ENCODE peak calls at places on chromosomes 2 and 18, in four cellular contexts. B is lower lobe of right lung, W is lung, V is hepatocyte. C is an unnamed sample.

GRCh38 chr2:21117688-21118087 is 6.1 kb upstream of the TDRD15 start:
- DNase-seq in B (no peak), V (no peak), W (no peak), C (no peak)

GRCh38 chr18:35477497-35477896 is 20.3 kb downstream of the INO80C start:
- DNase-seq in B (no peak), W (no peak), V (no peak), C (no peak)

GRCh38 chr2:50851891-50852290 is 180.0 kb downstream of the NRXN1 start:
- DNase-seq in B (no peak), W (no peak), V (no peak), C (no peak)

GRCh38 chr2:131584940-131585339 is 57.3 kb downstream of the CCDC74A start:
- DNase-seq in V (no peak), W (no peak), B (peak), C (no peak)

GRCh38 chr2:168697668-168698121 is 104.7 kb upstream of the NOSTRIN start:
- DNase-seq in B (no peak), V (peak), W (no peak), C (no peak)

GRCh38 chr2:157779794-157780193 is 96.3 kb downstream of the ACVR1 start:
- DNase-seq in W (no peak), B (no peak), V (no peak), C (no peak)

GRCh38 chr2:130370490-130370889 is 14.6 kb downstream of the PTPN18 start:
- DNase-seq in W (no peak), B (no peak), V (no peak), C (peak)

GRCh38 chr2:239574434-239575156 is 173.8 kb upstream of the HDAC4 start:
- DNase-seq in W (no peak), V (peak), B (peak), C (no peak)

GRCh38 chr18:49618741-49619392 is 57.0 kb downstream of the LIPG start:
- DNase-seq in V (peak), B (no peak), W (no peak), C (no peak)

GRCh38 chr18:77676901-77677300 is 427.3 kb downstream of the GALR1 start:
- DNase-seq in W (no peak), B (no peak), V (no peak), C (no peak)

GRCh38 chr2:72035518-72036172 is 112.0 kb downstream of the CYP26B1 start:
- DNase-seq in W (peak), B (no peak), V (no peak), C (no peak)

GRCh38 chr2:195626507-195626906 is 30.5 kb upstream of the SLC39A10 start:
- DNase-seq in B (no peak), V (no peak), W (no peak), C (no peak)

GRCh38 chr2:216626875-216627245 is 6.4 kb upstream of the IGFBP2 start:
- DNase-seq in V (no peak), W (no peak), B (no peak), C (no peak)

GRCh38 chr2:217414429-217414828 is 554.6 kb upstream of the TNP1 start:
- DNase-seq in B (no peak), W (no peak), V (no peak), C (no peak)

GRCh38 chr2:70036290-70036689 is 51.0 kb upstream of the PCBP1 start:
- DNase-seq in V (no peak), W (no peak), B (no peak), C (no peak)

GRCh38 chr18:13423352-13423751 is 204.8 kb downstream of the LDLRAD4 start:
- DNase-seq in W (no peak), B (no peak), V (no peak), C (no peak)

GRCh38 chr2:108447947-108448677 is 894 bp upstream of the GCC2 start:
- DNase-seq in V (no peak), B (no peak), W (peak), C (no peak)

GRCh38 chr18:1578505-1578904 is 673.8 kb downstream of the ADCYAP1 start:
- DNase-seq in V (no peak), W (no peak), B (no peak), C (no peak)

GRCh38 chr2:26401739-26402541 is at the start of gene DRC1:
- DNase-seq in V (peak), B (peak), W (peak), C (no peak)

GRCh38 chr2:479505-480161 is 191.7 kb upstream of the ALKAL2 start:
- DNase-seq in W (no peak), B (no peak), V (no peak), C (no peak)

GRCh38 chr2:45852450-45853150 is 201.1 kb downstream of the PRKCE start:
- DNase-seq in V (no peak), W (no peak), B (no peak), C (no peak)

GRCh38 chr2:47179325-47179724 is 24.2 kb upstream of the STPG4 start:
- DNase-seq in W (no peak), V (no peak), B (no peak), C (no peak)

GRCh38 chr18:12630136-12630535 is 27.8 kb downstream of the SPIRE1 start:
- DNase-seq in V (no peak), W (no peak), B (no peak), C (no peak)

GRCh38 chr18:75005622-75006021 is 203.3 kb downstream of the PTGR3 start:
- DNase-seq in V (no peak), W (no peak), B (no peak), C (no peak)

GRCh38 chr2:130869441-130870160 is 32.9 kb downstream of the ARHGEF4 start:
- DNase-seq in B (no peak), W (no peak), V (no peak), C (no peak)

GRCh38 chr2:154490540-154490939 is 208.0 kb upstream of the KCNJ3 start:
- DNase-seq in B (no peak), W (no peak), V (no peak), C (no peak)

GRCh38 chr18:67677489-67677888 is 161.0 kb upstream of the DSEL start:
- DNase-seq in B (no peak), W (no peak), V (no peak), C (no peak)

GRCh38 chr18:67672719-67673118 is 156.2 kb upstream of the DSEL start:
- DNase-seq in V (no peak), W (no peak), B (no peak), C (no peak)

GRCh38 chr18:67669993-67670671 is 153.6 kb upstream of the DSEL start:
- DNase-seq in V (no peak), W (no peak), B (no peak), C (no peak)

DNA sequence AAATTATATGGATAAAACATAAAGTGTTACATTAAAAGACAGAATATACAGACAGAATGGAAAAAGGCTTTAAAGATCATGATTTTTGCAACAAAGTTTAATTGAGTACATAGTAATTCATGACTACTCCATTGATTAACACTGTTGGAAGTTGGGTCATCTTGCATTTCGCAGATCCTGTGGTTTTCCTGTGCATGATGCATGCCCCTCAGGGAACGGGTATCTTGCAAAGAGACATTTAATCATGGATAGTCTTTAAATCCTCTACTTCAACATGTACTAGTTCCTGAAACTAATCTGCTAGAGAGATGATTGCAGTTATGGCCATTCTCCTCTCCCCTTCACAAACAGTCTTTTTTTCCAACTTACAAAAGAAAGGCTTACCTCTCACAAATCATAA is 155.6 kb upstream of the DSEL start:
- DNase-seq in B (no peak), V (no peak), W (no peak), C (no peak)
- H3K4me3 ChIP-seq in B (no peak), V (no peak), W (no peak), C (no peak)

DNA sequence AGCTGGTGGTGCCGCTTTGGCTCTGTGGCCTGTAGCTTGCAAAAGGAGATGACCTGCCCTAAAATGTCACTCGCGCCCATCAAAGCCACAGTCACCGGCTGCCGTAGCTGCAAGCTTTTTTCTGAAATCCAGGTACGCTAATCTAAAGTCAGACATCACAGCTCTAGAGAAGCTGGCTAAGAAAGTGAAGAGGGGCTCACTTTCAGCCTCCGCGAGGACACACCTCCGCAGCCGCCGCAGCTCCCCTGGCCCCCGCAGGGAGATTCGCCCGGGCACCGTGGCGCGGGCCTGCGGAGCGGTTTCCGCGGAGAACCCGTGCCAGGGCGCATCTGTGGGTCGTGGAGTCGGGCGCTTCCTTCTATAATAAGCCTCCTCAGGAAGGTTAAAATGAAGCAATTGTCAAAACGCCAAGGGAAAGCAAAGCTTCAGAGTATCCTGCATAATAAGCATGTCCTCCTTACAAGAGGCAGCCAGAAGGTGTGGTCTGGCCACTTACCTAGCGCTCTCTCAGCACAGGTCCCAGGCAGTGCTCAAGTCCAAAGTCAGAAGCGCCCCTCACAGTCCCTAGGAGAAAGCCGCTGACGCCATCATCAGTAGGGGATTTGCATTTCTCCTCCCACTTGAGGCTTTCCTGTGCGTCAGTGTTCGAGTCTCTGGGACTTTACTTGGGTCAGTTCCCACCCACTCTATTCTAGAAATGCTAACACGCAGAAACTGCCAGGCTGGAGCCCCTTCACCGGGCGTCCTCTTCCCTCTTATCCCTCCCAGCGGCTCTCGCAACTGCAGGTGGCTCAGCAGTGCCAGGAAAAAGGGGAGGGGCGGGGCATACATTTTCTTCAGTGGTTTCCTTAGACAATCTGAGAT is at the start of gene STAT4:
- DNase-seq in W (peak), B (peak), V (peak), C (peak)
- H3K27ac ChIP-seq in W (peak), B (peak), V (peak), C (peak)

DNA sequence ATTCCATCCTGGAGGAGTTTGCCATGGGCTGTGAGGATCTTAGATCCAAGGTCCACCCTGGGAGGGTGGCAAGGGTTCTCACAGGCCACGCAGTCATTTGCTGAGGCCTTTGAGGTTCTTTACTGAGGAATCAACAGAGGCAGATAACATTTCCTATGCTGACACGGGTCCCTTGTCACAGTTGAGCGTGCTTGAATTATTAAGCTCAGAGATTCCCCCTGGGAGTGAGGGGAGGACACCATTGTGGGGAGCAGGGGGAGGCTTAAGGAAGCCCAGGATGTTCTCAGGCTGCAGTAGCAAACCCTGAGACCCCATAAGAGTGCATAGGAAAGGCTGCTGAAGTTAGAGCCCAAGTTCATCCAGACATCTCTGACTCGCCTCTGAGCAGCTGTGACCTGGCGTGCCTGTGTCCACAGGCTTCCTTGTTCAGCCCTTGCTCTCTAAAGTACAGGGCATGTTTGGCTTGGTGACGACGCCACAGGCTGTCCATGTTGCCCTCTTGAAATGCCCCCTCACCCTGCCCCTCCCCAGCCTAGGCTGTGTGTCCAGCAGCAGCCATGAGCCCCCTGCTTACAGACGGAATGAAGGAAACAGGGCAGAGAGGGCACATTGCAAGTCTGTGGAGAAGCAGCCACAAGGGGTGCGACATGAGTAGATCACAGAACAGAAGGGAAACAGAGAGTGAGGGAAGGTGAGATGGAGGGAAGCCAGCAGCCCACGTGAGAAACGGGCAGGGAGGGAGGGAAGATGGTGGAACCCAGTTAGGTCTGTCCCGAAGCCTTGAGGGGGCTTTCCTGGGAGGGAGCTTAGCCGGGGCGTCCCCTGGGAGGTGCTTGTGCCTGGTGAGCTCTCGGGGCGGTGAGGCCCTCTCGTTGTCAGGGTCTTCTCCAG is 34.0 kb downstream of the NAPG start:
- DNase-seq in B (no peak), W (no peak), V (no peak), C (no peak)
- H3K4me3 ChIP-seq in B (peak), W (no peak), V (no peak), C (no peak)

DNA sequence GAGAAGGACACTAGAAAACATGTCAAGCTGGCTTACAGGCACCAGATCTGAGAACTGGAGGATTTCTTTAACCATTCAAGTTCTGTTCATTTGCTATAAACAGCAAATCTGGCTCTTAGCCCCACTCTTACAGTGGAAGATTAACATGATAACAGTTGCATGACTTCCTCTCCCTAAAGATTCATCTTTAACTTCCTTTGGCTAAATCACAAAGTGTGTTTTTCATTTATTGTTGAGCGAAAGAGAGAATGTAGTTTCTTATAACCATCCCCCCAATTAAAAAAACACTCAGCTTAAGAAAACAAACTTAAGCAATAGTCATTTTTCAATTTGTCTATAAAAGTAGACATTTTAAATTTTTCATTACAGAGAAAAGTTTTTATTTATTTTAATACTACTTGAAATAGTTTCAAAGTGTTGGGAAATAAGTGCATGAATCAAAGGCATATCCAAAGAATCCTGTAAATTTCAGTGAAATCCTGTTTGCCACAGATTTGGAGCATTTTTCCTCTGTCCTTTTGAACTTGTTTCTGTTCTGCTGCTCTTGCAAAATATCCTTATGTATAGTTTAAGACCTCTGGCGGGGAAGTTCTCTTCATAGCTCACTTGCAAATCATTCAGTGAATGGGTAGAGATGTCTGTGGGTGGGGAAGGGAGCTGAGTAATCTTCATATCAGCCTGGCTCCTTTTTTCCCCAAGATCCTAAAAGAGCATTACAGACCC is 241.0 kb upstream of the RBBP8 start:
- DNase-seq in B (no peak), W (no peak), V (peak), C (no peak)
- H3K27ac ChIP-seq in B (no peak), W (no peak), V (peak), C (no peak)

DNA sequence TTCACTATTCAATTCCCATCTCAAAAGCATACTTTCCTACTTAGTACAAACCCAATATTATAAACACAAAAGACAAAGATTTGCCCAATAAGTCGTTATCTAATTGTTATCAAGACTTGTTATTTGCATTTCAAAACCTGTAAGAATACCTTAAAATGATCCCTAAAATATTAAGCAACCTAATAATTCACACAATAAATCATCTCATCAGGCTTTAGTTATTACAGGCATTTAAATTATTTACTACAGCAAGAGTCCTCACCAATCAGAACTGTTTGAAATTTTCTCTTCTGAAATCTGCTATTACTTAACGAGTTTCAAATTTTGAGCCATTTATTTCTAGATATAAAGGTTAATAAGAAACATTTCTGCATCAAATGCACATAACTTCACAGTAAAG is 1.6 kb downstream of the CCDC88A start:
- DNase-seq in B (no peak), W (no peak), V (no peak), C (no peak)
- H3K4me3 ChIP-seq in B (peak), W (no peak), V (peak), C (no peak)

DNA sequence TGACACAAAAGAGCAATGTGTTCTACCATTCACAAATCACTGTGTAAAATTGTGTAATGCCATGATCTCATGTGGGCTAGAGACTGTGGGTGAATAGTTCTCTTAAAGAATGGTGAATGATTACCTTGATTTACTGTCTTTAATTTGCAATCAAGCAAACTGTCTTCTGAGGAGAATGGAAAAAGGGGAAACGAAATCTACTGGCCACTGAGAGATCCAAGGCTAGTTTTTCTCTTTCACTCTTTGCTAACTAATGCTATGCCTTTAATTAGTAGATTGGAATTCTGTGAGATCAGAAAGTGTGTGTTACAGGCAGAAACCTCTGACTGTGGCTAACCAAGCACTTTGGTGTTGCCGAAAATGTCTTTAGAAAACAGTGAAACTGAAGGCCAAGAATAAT is 422.7 kb downstream of the TGIF1 start:
- DNase-seq in V (no peak), W (no peak), B (no peak), C (no peak)
- H3K27ac ChIP-seq in V (no peak), W (no peak), B (no peak), C (no peak)